ENCODE peak calls at places on chromosomes 3 and 15, in four cellular contexts. L, Q, G and J are unnamed samples.

GRCh38 chr3:53730565-53730964 is 115.7 kb downstream of the CHDH start:
- DNase-seq in L (no peak), Q (no peak), G (no peak), J (no peak)

GRCh38 chr3:121545049-121545563 is 682 bp downstream of the POLQ start:
- DNase-seq in L (no peak), Q (no peak), G (no peak), J (no peak)

GRCh38 chr15:57384816-57385215 is 8.5 kb downstream of the CGNL1 start:
- DNase-seq in L (no peak), Q (no peak), G (no peak), J (no peak)

GRCh38 chr15:92616621-92617179 is 38.9 kb downstream of the FAM174B start:
- DNase-seq in L (peak), Q (no peak), G (no peak), J (peak)

GRCh38 chr15:49421991-49422390 is 1.1 kb upstream of the FGF7 start:
- DNase-seq in L (peak), Q (no peak), G (peak), J (peak)

GRCh38 chr15:92580021-92580420 is 75.6 kb downstream of the FAM174B start:
- DNase-seq in L (no peak), Q (no peak), G (no peak), J (peak)

GRCh38 chr3:107124885-107125284 is 252.4 kb upstream of the CCDC54 start:
- DNase-seq in L (no peak), Q (no peak), G (no peak), J (no peak)

GRCh38 chr3:128231596-128231995 is 78.3 kb downstream of the EEFSEC start:
- DNase-seq in L (no peak), Q (no peak), G (no peak), J (no peak)

GRCh38 chr3:161409069-161409468 is 37.8 kb upstream of the SPTSSB start:
- DNase-seq in L (no peak), Q (no peak), G (no peak), J (no peak)

GRCh38 chr3:111676177-111677021 is 81.3 kb upstream of the ZBED2 start:
- DNase-seq in L (peak), Q (no peak), G (peak), J (no peak)

GRCh38 chr3:42500909-42501308 is 1.5 kb upstream of the VIPR1 start:
- DNase-seq in L (peak), Q (no peak), G (no peak), J (peak)

GRCh38 chr3:27675287-27675686 is 46.8 kb downstream of the EOMES start:
- DNase-seq in L (no peak), Q (no peak), G (no peak), J (no peak)

GRCh38 chr3:102235679-102236078 is 199.1 kb upstream of the ZPLD1 start:
- DNase-seq in L (no peak), Q (no peak), G (no peak), J (no peak)

GRCh38 chr3:24680214-24680967 is 185.7 kb upstream of the THRB start:
- DNase-seq in L (peak), Q (no peak), G (peak), J (peak)

GRCh38 chr3:175656451-175656850 is 797.3 kb downstream of the NAALADL2 start:
- DNase-seq in L (no peak), Q (no peak), G (no peak), J (no peak)

GRCh38 chr3:142028174-142028833 is 121.0 kb downstream of the TFDP2 start:
- DNase-seq in L (no peak), Q (no peak), G (peak), J (no peak)

GRCh38 chr3:66239513-66240135 is 18.8 kb downstream of the SLC25A26 start:
- DNase-seq in L (no peak), Q (no peak), G (no peak), J (no peak)

GRCh38 chr3:161567962-161568361 is 71.4 kb downstream of the OTOL1 start:
- DNase-seq in L (no peak), Q (no peak), G (no peak), J (no peak)

GRCh38 chr3:170440346-170440745 is 21.7 kb downstream of the CLDN11 start:
- DNase-seq in L (no peak), Q (no peak), G (no peak), J (no peak)

GRCh38 chr3:173733029-173733652 is 335.6 kb downstream of the NLGN1 start:
- DNase-seq in L (no peak), Q (no peak), G (no peak), J (no peak)

GRCh38 chr3:143897558-143898305 is 49.5 kb upstream of the SLC9A9 start:
- DNase-seq in L (no peak), Q (no peak), G (no peak), J (no peak)

GRCh38 chr15:56243774-56244236 is at the start of gene RFX7:
- DNase-seq in L (peak), Q (no peak), G (peak), J (peak)

GRCh38 chr3:190533511-190534282 is 19.8 kb downstream of the IL1RAP start:
- DNase-seq in L (no peak), Q (no peak), G (peak), J (peak)

GRCh38 chr15:101256756-101257155 is 4.9 kb upstream of the CHSY1 start:
- DNase-seq in L (no peak), Q (no peak), G (no peak), J (no peak)

GRCh38 chr3:78260388-78260787 is 1220.5 kb downstream of the ROBO2 start:
- DNase-seq in L (no peak), Q (no peak), G (no peak), J (no peak)

GRCh38 chr3:194395767-194396527 is 3.1 kb downstream of the GP5 start:
- DNase-seq in L (no peak), Q (no peak), G (peak), J (peak)

GRCh38 chr3:117587416-117587815 is 877.8 kb downstream of the TUSC7 start:
- DNase-seq in L (no peak), Q (no peak), G (no peak), J (no peak)

GRCh38 chr15:75349851-75350588 is 3.2 kb downstream of the NEIL1 start:
- DNase-seq in L (peak), Q (no peak), G (peak), J (no peak)

GRCh38 chr3:111846717-111847116 is 12.3 kb upstream of the PHLDB2 start:
- DNase-seq in L (no peak), Q (no peak), G (no peak), J (no peak)

GRCh38 chr3:4139462-4140140 is 163.6 kb upstream of the SETMAR start:
- DNase-seq in L (no peak), Q (no peak), G (no peak), J (no peak)

GRCh38 chr3:161556533-161556932 is 59.9 kb downstream of the OTOL1 start:
- DNase-seq in L (no peak), Q (no peak), G (no peak), J (no peak)

GRCh38 chr15:94056314-94056713 is 175.0 kb upstream of the MCTP2 start:
- DNase-seq in L (no peak), Q (no peak), G (no peak), J (no peak)

GRCh38 chr3:194485471-194485875 is 1.3 kb downstream of the ATP13A3 start:
- DNase-seq in L (no peak), Q (no peak), G (no peak), J (no peak)

GRCh38 chr3:151383956-151384355 is 597 bp downstream of the P2RY12 start:
- DNase-seq in L (no peak), Q (no peak), G (no peak), J (no peak)

GRCh38 chr3:49882182-49882581 is 12.5 kb upstream of the CAMKV start:
- DNase-seq in L (no peak), Q (no peak), G (no peak), J (no peak)
- TF ChIP-seq EP300 in L (no peak), Q (no peak), G (no peak), J (no peak)

DNA sequence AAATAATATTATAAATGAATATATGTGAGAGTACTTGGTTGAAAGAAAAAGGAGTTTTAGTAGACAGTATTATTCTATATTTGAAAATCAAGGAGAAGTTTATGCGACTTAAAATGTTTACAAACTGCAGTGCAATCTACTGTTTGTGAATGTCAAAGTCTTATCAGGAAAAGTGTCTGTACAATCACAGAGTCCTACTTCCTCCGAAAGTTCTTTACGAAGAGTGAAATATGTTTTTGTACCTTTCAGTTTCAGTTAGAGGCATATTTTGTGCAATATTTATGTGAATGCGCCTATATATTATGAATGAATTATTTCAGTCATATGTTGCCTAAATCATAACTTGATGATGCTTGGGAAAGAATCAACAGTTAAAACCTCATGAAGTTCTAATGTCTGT is 31.5 kb downstream of the NGRN start:
- DNase-seq in L (no peak), Q (no peak), G (no peak), J (no peak)
- TF ChIP-seq EP300 in L (no peak), Q (no peak), G (no peak), J (no peak)

GRCh38 chr3:183527421-183527979 is 28.0 kb downstream of the KLHL6 start:
- DNase-seq in L (no peak), Q (no peak), G (no peak), J (no peak)

GRCh38 chr3:183527980-183528379 is 27.5 kb downstream of the KLHL6 start:
- DNase-seq in L (no peak), Q (no peak), G (no peak), J (no peak)

GRCh38 chr3:183526838-183527420 is 28.6 kb downstream of the KLHL6 start:
- DNase-seq in L (no peak), Q (no peak), G (no peak), J (no peak)

GRCh38 chr3:183529717-183530116 is 25.8 kb downstream of the KLHL6 start:
- DNase-seq in L (no peak), Q (no peak), G (peak), J (no peak)

GRCh38 chr3:183524476-183524875 is 31.0 kb downstream of the KLHL6 start:
- DNase-seq in L (no peak), Q (no peak), G (no peak), J (no peak)
- TF ChIP-seq EP300 in L (no peak), Q (no peak), G (no peak), J (no peak)

GRCh38 chr3:76866729-76867461 is 173.0 kb upstream of the ROBO2 start:
- DNase-seq in L (no peak), Q (no peak), G (no peak), J (no peak)
- TF ChIP-seq EP300 in L (no peak), Q (no peak), G (no peak), J (no peak)

GRCh38 chr3:40254898-40255297 is 54.6 kb upstream of the EIF1B start:
- DNase-seq in L (no peak), Q (no peak), G (no peak), J (no peak)
- TF ChIP-seq EP300 in L (no peak), Q (no peak), G (no peak), J (no peak)

GRCh38 chr3:98977520-98977919 is 76.0 kb upstream of the DCBLD2 start:
- DNase-seq in L (no peak), Q (no peak), G (no peak), J (no peak)
- TF ChIP-seq EP300 in L (no peak), Q (no peak), G (no peak), J (no peak)